ENCODE peak calls at places on chromosomes 13 and 19, in five cellular contexts. I is upper lobe of left lung, R is A549, F is GM12878, D is K562. A is an unnamed sample.
A peak's percentile ranks its signal among the peaks of the same experiment; 100 is the strongest.

GRCh38 chr19:56116606-56117005 is 4.5 kb downstream of the ZNF787 start:
- ATAC-seq in I (no peak), R (no peak), F (no peak), D (no peak), A (no peak)

GRCh38 chr13:98838776-98839175 is 86.3 kb upstream of the SLC15A1 start:
- ATAC-seq in I (no peak), R (no peak), F (no peak), D (no peak), A (no peak)

GRCh38 chr19:34357431-34357830 is 7.6 kb upstream of the GPI start:
- ATAC-seq in I (no peak), R (no peak), F (no peak), D (no peak), A (no peak)

GRCh38 chr13:28753208-28753892 is 34.6 kb upstream of the SLC46A3 start:
- ATAC-seq in I (peak; percentile 79), R (peak; percentile 99), F (no peak), D (no peak), A (peak; percentile 78)

GRCh38 chr19:4495471-4495870 is 22.8 kb downstream of the PLIN4 start:
- ATAC-seq in I (peak; percentile 21), R (peak; percentile 88), F (peak; percentile 83), D (peak; percentile 64), A (no peak)

GRCh38 chr19:47492571-47493377 is 8.8 kb upstream of the KPTN start:
- ATAC-seq in I (no peak), R (peak; percentile 6), F (no peak), D (no peak), A (no peak)

GRCh38 chr19:39329948-39330347 is 5.9 kb downstream of the GMFG start:
- ATAC-seq in I (no peak), R (no peak), F (no peak), D (no peak), A (no peak)

GRCh38 chr13:49678172-49678914 is 12.9 kb downstream of the EBPL start:
- ATAC-seq in I (no peak), R (no peak), F (no peak), D (no peak), A (no peak)

GRCh38 chr19:54660967-54661366 is 1.8 kb upstream of the LILRB4 start:
- ATAC-seq in I (no peak), R (no peak), F (peak; percentile 79), D (no peak), A (no peak)

GRCh38 chr19:13557756-13558398 is 51.6 kb upstream of the CACNA1A start:
- ATAC-seq in I (no peak), R (no peak), F (no peak), D (peak; percentile 60), A (no peak)

GRCh38 chr19:525029-525428 is 6.5 kb upstream of the CDC34 start:
- ATAC-seq in I (no peak), R (no peak), F (no peak), D (peak; percentile 55), A (no peak)

GRCh38 chr19:38929929-38930775 is at the start of gene SARS2:
- ATAC-seq in I (peak; percentile 96), R (peak; percentile 65), F (peak; percentile 72), D (peak; percentile 74), A (peak; percentile 92)

GRCh38 chr13:92838786-92839185 is 387.8 kb upstream of the GPC6 start:
- ATAC-seq in I (peak; percentile 43), R (no peak), F (peak; percentile 85), D (no peak), A (no peak)

GRCh38 chr13:44311011-44311481 is 62.6 kb upstream of the SERP2 start:
- ATAC-seq in I (peak; percentile 76), R (no peak), F (no peak), D (no peak), A (peak; percentile 72)

GRCh38 chr19:35429698-35430097 is 18.4 kb upstream of the FFAR2 start:
- ATAC-seq in I (no peak), R (no peak), F (no peak), D (peak; percentile 42), A (no peak)

GRCh38 chr13:79637086-79637763 is 156.3 kb downstream of the NDFIP2 start:
- ATAC-seq in I (no peak), R (no peak), F (no peak), D (no peak), A (no peak)

GRCh38 chr13:54972838-54973237 is 1944.2 kb downstream of the OLFM4 start:
- ATAC-seq in I (no peak), R (no peak), F (no peak), D (no peak), A (no peak)

GRCh38 chr19:6230991-6231448 is 48.8 kb downstream of the MLLT1 start:
- ATAC-seq in I (no peak), R (no peak), F (no peak), D (no peak), A (no peak)

GRCh38 chr19:54551293-54551692 is 22.3 kb upstream of the LILRA2 start:
- ATAC-seq in I (no peak), R (no peak), F (peak; percentile 76), D (no peak), A (no peak)

GRCh38 chr13:48220592-48221300 is 12.3 kb upstream of the ITM2B start:
- ATAC-seq in I (no peak), R (no peak), F (no peak), D (no peak), A (no peak)

GRCh38 chr13:20462533-20462915 is 63.1 kb downstream of the CRYL1 start:
- ATAC-seq in I (no peak), R (no peak), F (no peak), D (no peak), A (no peak)

GRCh38 chr19:30374791-30375650 is 2.8 kb downstream of the ZNF536 start:
- ATAC-seq in I (no peak), R (no peak), F (no peak), D (no peak), A (no peak)

GRCh38 chr19:35766571-35767104 is 8.7 kb downstream of the PROSER3 start:
- ATAC-seq in I (peak; percentile 7), R (peak; percentile 33), F (no peak), D (peak; percentile 38), A (no peak)

GRCh38 chr13:79406597-79406908 is 498 bp upstream of the RBM26 start:
- ATAC-seq in I (no peak), R (no peak), F (peak; percentile 43), D (peak; percentile 36), A (no peak)

GRCh38 chr13:42486711-42487198 is 87.2 kb upstream of the TNFSF11 start:
- ATAC-seq in I (no peak), R (no peak), F (peak; percentile 17), D (no peak), A (no peak)

GRCh38 chr19:56732974-56733373 is 61.4 kb upstream of the ZNF835 start:
- ATAC-seq in I (no peak), R (no peak), F (no peak), D (no peak), A (no peak)

GRCh38 chr19:36838784-36839324 is 667 bp upstream of the ZNF790 start:
- ATAC-seq in I (peak; percentile 47), R (no peak), F (no peak), D (no peak), A (peak; percentile 8)

GRCh38 chr19:7295912-7296486 is 1.8 kb upstream of the INSR start:
- ATAC-seq in I (no peak), R (no peak), F (no peak), D (no peak), A (no peak)

GRCh38 chr19:7293795-7294570 is at the start of gene INSR:
- ATAC-seq in I (peak; percentile 97), R (peak; percentile 93), F (peak; percentile 82), D (peak; percentile 97), A (peak; percentile 97)

GRCh38 chr19:7292352-7292949 is 1.8 kb downstream of the INSR start:
- ATAC-seq in I (no peak), R (no peak), F (peak; percentile 36), D (no peak), A (no peak)

GRCh38 chr19:7292950-7293794 is 1.0 kb downstream of the INSR start:
- ATAC-seq in I (no peak), R (no peak), F (peak; percentile 22), D (no peak), A (peak; percentile 12)

DNA sequence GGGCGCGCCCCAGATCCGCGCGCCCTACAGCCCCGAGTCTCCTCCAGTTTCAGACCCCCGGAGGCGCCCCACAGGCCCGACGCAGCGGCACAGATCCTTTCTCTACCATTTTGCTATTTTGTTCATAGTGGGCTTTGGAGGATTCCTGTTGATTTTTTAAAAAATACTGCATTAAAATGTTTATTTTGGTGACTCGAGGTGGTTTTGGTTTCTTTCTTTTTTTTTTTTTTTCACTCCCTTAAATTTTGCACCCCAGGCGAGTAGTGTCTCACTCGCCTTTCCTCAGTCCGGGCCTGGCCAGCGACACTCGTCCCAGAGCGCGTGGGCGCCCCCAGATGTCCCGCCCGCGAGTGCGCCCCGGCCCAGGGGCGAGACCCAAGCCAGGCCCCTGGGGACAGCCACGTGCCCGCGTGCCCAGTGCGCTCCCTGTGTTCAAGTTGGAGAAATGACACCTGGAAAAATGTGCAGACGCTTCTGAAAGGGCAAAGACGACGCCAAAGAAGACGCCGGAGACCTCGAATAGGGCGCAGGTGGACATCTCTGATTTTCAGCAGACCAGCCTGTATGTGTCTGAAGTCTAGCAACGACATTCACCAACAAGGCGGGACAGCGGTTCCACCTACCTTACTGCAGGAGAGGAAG is 478 bp upstream of the INSR start:
- ATAC-seq in I (peak; percentile 75), R (peak; percentile 59), F (peak; percentile 53), D (peak; percentile 39), A (peak; percentile 21)
- TF ChIP-seq EP300 in I (no peak), R (no peak), F (no peak), D (no peak), A (no peak)

DNA sequence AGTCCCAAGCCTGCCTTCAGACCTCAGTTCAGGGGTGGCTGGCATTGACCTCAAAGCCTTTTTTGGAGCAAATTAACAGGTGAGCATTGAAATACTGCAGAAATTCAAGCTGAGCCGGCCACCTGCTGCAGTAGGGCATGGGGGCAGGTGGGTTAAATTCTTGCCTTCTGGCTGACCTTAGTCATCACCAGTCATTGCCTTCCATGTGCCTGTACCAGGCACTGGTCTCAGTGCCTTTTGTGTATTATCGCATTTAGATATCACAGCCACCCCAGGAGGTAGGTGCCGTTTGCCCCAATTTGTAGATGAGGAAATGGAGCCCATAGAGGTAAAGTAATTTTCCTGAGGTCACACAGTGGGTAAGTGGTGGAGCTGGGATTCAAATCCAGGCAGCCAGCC is 7.2 kb downstream of the PPP1R37 start:
- ATAC-seq in I (no peak), R (no peak), F (no peak), D (no peak), A (no peak)
- H3K4me1 ChIP-seq in I (peaks cover 35% of the 10 kb centered on the region), R (peaks cover 54% of the 10 kb centered on the region), F (peaks cover 20% of the 10 kb centered on the region), D (peaks cover 37% of the 10 kb centered on the region), A (peaks cover 85% of the 10 kb centered on the region)

GRCh38 chr13:34129422-34129821 is 311.5 kb downstream of the RFC3 start:
- ATAC-seq in I (no peak), R (no peak), F (no peak), D (no peak), A (no peak)
- H3K27ac ChIP-seq in I (no peak overlapping the region), R (no peak overlapping the region), F (no peak overlapping the region), D (no peak overlapping the region), A (no peak overlapping the region)

DNA sequence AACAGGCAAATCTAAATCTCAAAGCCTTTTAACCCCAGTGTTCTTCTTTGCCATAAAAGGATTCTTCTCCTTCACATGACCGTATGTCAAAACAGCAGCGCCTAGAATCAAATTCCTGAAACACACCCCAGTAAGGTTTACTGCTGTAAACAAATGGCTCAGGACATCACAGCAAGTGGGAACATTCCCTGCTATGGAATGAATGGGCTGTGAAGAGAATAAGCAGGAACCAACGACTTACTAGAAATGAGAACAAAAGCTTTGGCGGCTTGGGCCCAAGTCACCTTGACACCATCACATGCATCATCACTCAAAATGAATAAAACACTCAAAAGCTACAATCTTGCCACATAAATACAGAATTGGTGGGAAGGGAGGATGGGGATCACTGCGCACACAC is 80.4 kb upstream of the SPATA13 start:
- ATAC-seq in I (no peak), R (no peak), F (no peak), D (no peak), A (no peak)
- TF ChIP-seq EP300 in I (no peak), R (no peak), F (no peak), D (no peak), A (no peak)

GRCh38 chr19:42273407-42274064 is 4.5 kb downstream of the CIC start:
- ATAC-seq in I (no peak), R (no peak), F (no peak), D (no peak), A (no peak)
- H3K4me1 ChIP-seq in I (peaks cover 51% of the 10 kb centered on the region), R (peaks cover 29% of the 10 kb centered on the region), F (peaks cover 29% of the 10 kb centered on the region), D (peaks cover 11% of the 10 kb centered on the region), A (peaks cover 43% of the 10 kb centered on the region)

A was measured in gastroesophageal sphincter.